ENCODE peak calls at places on chromosomes 7 and 10, in eight cellular contexts. M is suprapubic skin, T is dorsolateral prefrontal cortex, L is neural progenitor cell, U is spleen, G is brain microvascular endothelial cell, F is cardiac muscle cell, D is astrocyte of the spinal cord. J is an unnamed sample.
A peak's percentile ranks its signal among the peaks of the same experiment; 100 is the strongest.

GRCh38 chr7:100489121-100489520 is 5.4 kb downstream of the NYAP1 start:
- DNase-seq in M (no peak), T (no peak), L (no peak), U (no peak), G (no peak), F (no peak), D (no peak), J (no peak)

GRCh38 chr7:156949541-156950380 is at the start of gene NOM1:
- DNase-seq in M (peak; percentile 94), T (peak; percentile 75), L (peak; percentile 95), U (peak; percentile 98), G (peak; percentile 66), F (peak; percentile 93), D (peak; percentile 76), J (peak; percentile 84)

GRCh38 chr10:61271127-61271780 is 181.9 kb downstream of the TMEM26 start:
- DNase-seq in M (no peak), T (no peak), L (no peak), U (no peak), G (peak; percentile 60), F (no peak), D (peak; percentile 76), J (no peak)

GRCh38 chr7:157299613-157300405 is 37.0 kb upstream of the DNAJB6 start:
- DNase-seq in M (no peak), T (no peak), L (no peak), U (peak; percentile 81), G (no peak), F (no peak), D (no peak), J (no peak)

GRCh38 chr10:61633665-61634064 is 29.1 kb upstream of the CABCOCO1 start:
- DNase-seq in M (no peak), T (no peak), L (no peak), U (no peak), G (no peak), F (no peak), D (peak; percentile 33), J (no peak)

GRCh38 chr10:10589540-10589939 is 428.1 kb upstream of the CELF2 start:
- DNase-seq in M (no peak), T (no peak), L (no peak), U (no peak), G (peak; percentile 97), F (no peak), D (peak; percentile 73), J (no peak)

GRCh38 chr10:121448768-121449456 is 149.3 kb downstream of the FGFR2 start:
- DNase-seq in M (no peak), T (no peak), L (no peak), U (no peak), G (no peak), F (no peak), D (no peak), J (no peak)

GRCh38 chr10:70562036-70562710 is 40.4 kb downstream of the PRF1 start:
- DNase-seq in M (no peak), T (no peak), L (no peak), U (peak; percentile 67), G (no peak), F (no peak), D (no peak), J (no peak)

GRCh38 chr7:77157446-77157845 is 35.0 kb downstream of the CCDC146 start:
- DNase-seq in M (no peak), T (no peak), L (no peak), U (no peak), G (no peak), F (no peak), D (peak; percentile 43), J (no peak)

GRCh38 chr10:11782793-11783557 is 40.2 kb upstream of the PROSER2 start:
- DNase-seq in M (no peak), T (no peak), L (peak; percentile 76), U (peak; percentile 32), G (peak; percentile 39), F (peak; percentile 77), D (peak; percentile 71), J (no peak)

GRCh38 chr7:151249732-151250072 is 1.2 kb upstream of the SMARCD3 start:
- DNase-seq in M (no peak), T (no peak), L (peak; percentile 68), U (no peak), G (peak; percentile 8), F (peak; percentile 80), D (peak; percentile 34), J (peak; percentile 51)

GRCh38 chr7:50775826-50776225 is 6.9 kb downstream of the GRB10 start:
- DNase-seq in M (no peak), T (no peak), L (no peak), U (no peak), G (no peak), F (no peak), D (no peak), J (no peak)

GRCh38 chr7:10239643-10240345 is 733.9 kb upstream of the PHF14 start:
- DNase-seq in M (no peak), T (no peak), L (no peak), U (no peak), G (no peak), F (peak; percentile 21), D (no peak), J (no peak)

GRCh38 chr7:35971133-35971995 is 170.5 kb downstream of the SEPTIN7 start:
- DNase-seq in M (no peak), T (no peak), L (no peak), U (peak; percentile 80), G (no peak), F (no peak), D (no peak), J (no peak)

GRCh38 chr7:156105337-156106106 is 293.3 kb upstream of the SHH start:
- DNase-seq in M (no peak), T (no peak), L (no peak), U (no peak), G (no peak), F (no peak), D (no peak), J (peak; percentile 70)

GRCh38 chr10:75726522-75727493 is 295.4 kb downstream of the LRMDA start:
- DNase-seq in M (no peak), T (no peak), L (no peak), U (no peak), G (no peak), F (no peak), D (no peak), J (no peak)

GRCh38 chr7:149771199-149771636 is 2.2 kb downstream of the ZNF467 start:
- DNase-seq in M (no peak), T (no peak), L (no peak), U (peak; percentile 90), G (no peak), F (no peak), D (no peak), J (peak; percentile 89)

GRCh38 chr10:68087338-68088029 is 12.4 kb upstream of the HERC4 start:
- DNase-seq in M (no peak), T (no peak), L (no peak), U (no peak), G (no peak), F (no peak), D (no peak), J (no peak)

GRCh38 chr10:96655577-96656213 is 64.6 kb downstream of the PIK3AP1 start:
- DNase-seq in M (no peak), T (no peak), L (no peak), U (no peak), G (no peak), F (no peak), D (no peak), J (no peak)

GRCh38 chr7:112938895-112939588 is 147.6 kb downstream of the GPR85 start:
- DNase-seq in M (no peak), T (no peak), L (peak; percentile 86), U (peak; percentile 77), G (peak; percentile 24), F (peak; percentile 81), D (peak; percentile 35), J (peak; percentile 85)

GRCh38 chr7:845731-846130 is 13.5 kb downstream of the SUN1 start:
- DNase-seq in M (no peak), T (no peak), L (no peak), U (no peak), G (no peak), F (no peak), D (no peak), J (no peak)

GRCh38 chr10:123149568-123150228 is 1.8 kb downstream of the HMX2 start:
- DNase-seq in M (no peak), T (no peak), L (peak; percentile 79), U (peak; percentile 79), G (no peak), F (peak; percentile 68), D (no peak), J (no peak)

GRCh38 chr10:132219486-132219885 is 32.7 kb downstream of the DPYSL4 start:
- DNase-seq in M (no peak), T (no peak), L (no peak), U (no peak), G (no peak), F (no peak), D (no peak), J (no peak)
- TF ChIP-seq CTCF in M (no peak), T (no peak), L (peak; percentile 14), U (no peak), G (peak; percentile 41), F (peak; percentile 25), D (peak; percentile 17), J (no peak)

GRCh38 chr7:128032605-128033235 is 1.5 kb upstream of the LRRC4 start:
- DNase-seq in M (no peak), T (no peak), L (no peak), U (peak; percentile 89), G (no peak), F (no peak), D (no peak), J (no peak)
- H3K4me3 ChIP-seq in M (peak overlapping the region; percentile 60), T (peak overlapping the region; percentile 73), L (peak overlapping the region; percentile 83), U (peak overlapping the region; percentile 65), G (peak overlapping the region; percentile 45), F (peak overlapping the region; percentile 79), D (peak overlapping the region; percentile 1), J (no peak overlapping the region)

GRCh38 chr10:21076381-21076780 is 179.3 kb upstream of the NEBL start:
- DNase-seq in M (no peak), T (no peak), L (no peak), U (no peak), G (no peak), F (no peak), D (no peak), J (no peak)
- TF ChIP-seq CTCF in M (no peak), T (no peak), L (no peak), U (no peak), G (no peak), F (no peak), D (no peak), J (no peak)

GRCh38 chr10:27470890-27471289 is 33.2 kb upstream of the RAB18 start:
- DNase-seq in M (no peak), T (no peak), L (peak; percentile 40), U (no peak), G (no peak), F (peak; percentile 16), D (no peak), J (no peak)
- H3K4me3 ChIP-seq in M (no peak overlapping the region), T (no peak overlapping the region), L (no peak overlapping the region), U (no peak overlapping the region), G (no peak overlapping the region), F (no peak overlapping the region), D (no peak overlapping the region), J (no peak overlapping the region)